ENCODE peak calls at places on chromosomes 13 and 19, in eight cellular contexts. P is stimulated activated CD8-positive, alpha-beta memory T cell treated with anti-CD3 and anti-CD28 coated beads, Interleukin-12 subunit alpha, Interleukin-12 subunit beta, amount 100 ng/mL, for 4 hours; I is left ventricle myocardium inferior; V is stimulated activated naive CD4-positive, alpha-beta T cell; Q is ELR; S is activated CD4-positive, CD25-positive, alpha-beta regulatory T cell treated with anti-CD3 and anti-CD28 coated beads, Interleukin-2, amount 50 U/mL, for 16 hours; C is pancreas; G is cardiac muscle cell. Y is an unnamed sample.

GRCh38 chr13:25686831-25687495 is 315.2 kb downstream of the ATP8A2 start:
- DNase-seq in I (no peak), V (no peak), Q (no peak), S (no peak), C (no peak), G (no peak), P (no peak), Y (no peak)

GRCh38 chr19:10808937-10809655 is 26.9 kb downstream of the TMED1 start:
- DNase-seq in Q (peak), S (no peak), I (no peak), V (no peak), P (no peak), G (peak), C (no peak), Y (no peak)

GRCh38 chr13:29576581-29576980 is 18.9 kb downstream of the SLC7A1 start:
- DNase-seq in I (no peak), C (no peak), P (no peak), Q (no peak), S (no peak), G (no peak), V (no peak), Y (no peak)

GRCh38 chr13:75452564-75452963 is 29.4 kb downstream of the TBC1D4 start:
- DNase-seq in Q (no peak), I (no peak), V (no peak), G (peak), S (no peak), P (no peak), C (no peak), Y (no peak)

GRCh38 chr13:49679244-49679643 is 12.0 kb downstream of the EBPL start:
- DNase-seq in S (no peak), G (peak), Q (peak), V (peak), C (no peak), I (no peak), P (no peak), Y (no peak)

GRCh38 chr19:7340959-7341837 is 7.5 kb upstream of the ARHGEF18 start:
- DNase-seq in S (peak), C (peak), I (peak), P (peak), Q (peak), V (peak), G (peak), Y (peak)

GRCh38 chr19:38304866-38305429 is 897 bp downstream of the C19orf33 start:
- DNase-seq in S (no peak), G (no peak), I (peak), P (no peak), C (peak), Q (no peak), V (no peak), Y (peak)

GRCh38 chr19:13865578-13866462 is 11.1 kb upstream of the NANOS3 start:
- DNase-seq in C (no peak), I (no peak), G (peak), S (no peak), Q (no peak), V (no peak), P (no peak), Y (no peak)

GRCh38 chr13:40922437-40923040 is 96.6 kb downstream of the ELF1 start:
- DNase-seq in I (peak), C (no peak), P (no peak), S (no peak), Q (no peak), V (no peak), G (peak), Y (peak)

GRCh38 chr19:10566658-10567410 is 1.0 kb upstream of the KRI1 start:
- DNase-seq in C (no peak), G (no peak), P (peak), V (peak), S (no peak), I (no peak), Q (peak), Y (no peak)

GRCh38 chr13:85508683-85509329 is 290.4 kb downstream of the SLITRK6 start:
- DNase-seq in C (no peak), G (peak), S (no peak), I (no peak), Q (no peak), P (no peak), V (no peak), Y (no peak)

GRCh38 chr19:42095142-42095813 is 19.3 kb downstream of the ZNF574 start:
- DNase-seq in G (no peak), I (no peak), S (no peak), V (no peak), P (no peak), C (no peak), Q (no peak), Y (no peak)

GRCh38 chr19:54905908-54906511 is at the start of gene NCR1:
- DNase-seq in I (no peak), C (no peak), V (no peak), G (no peak), Q (no peak), P (peak), S (no peak), Y (no peak)